ENCODE peak calls at places on chromosomes 11 and 22, in eight cellular contexts. G is HFFc6, J is left ventricle myocardium inferior, Y is transverse colon, M is endothelial cell, C is cardiac muscle cell, O is A549, Z is astrocyte of the spinal cord. W is an unnamed sample.

GRCh38 chr11:16082532-16083055 is 273.8 kb downstream of the SOX6 start:
- DNase-seq in Z (no peak), G (no peak), Y (no peak), M (no peak), J (no peak), C (no peak), O (no peak), W (no peak)

GRCh38 chr11:73171762-73172161 is 29.6 kb upstream of the FCHSD2 start:
- DNase-seq in M (no peak), C (no peak), J (no peak), Y (no peak), O (no peak), G (no peak), Z (no peak), W (no peak)

GRCh38 chr22:43851058-43851978 is 11.0 kb downstream of the SULT4A1 start:
- DNase-seq in O (no peak), Z (no peak), C (no peak), G (no peak), M (no peak), J (no peak), Y (no peak), W (no peak)

GRCh38 chr11:36333897-36334296 is 37.8 kb downstream of the PRR5L start:
- DNase-seq in C (peak; percentile 62), Z (peak; percentile 38), J (no peak), M (no peak), O (no peak), G (peak; percentile 50), Y (no peak), W (no peak)

GRCh38 chr11:115459563-115459962 is 44.7 kb downstream of the CADM1 start:
- DNase-seq in G (no peak), C (no peak), Y (no peak), J (no peak), O (no peak), M (no peak), Z (peak; percentile 64), W (no peak)

GRCh38 chr22:29096736-29097669 is 24.2 kb downstream of the KREMEN1 start:
- DNase-seq in Y (no peak), O (no peak), J (no peak), M (no peak), Z (no peak), C (no peak), G (no peak), W (peak; percentile 28)

GRCh38 chr11:71305451-71306125 is 53.2 kb upstream of the SHANK2 start:
- DNase-seq in C (no peak), G (no peak), Z (no peak), M (no peak), Y (no peak), J (no peak), O (no peak), W (no peak)

GRCh38 chr11:69425895-69426544 is 55.4 kb upstream of the LINC01488 start:
- DNase-seq in J (no peak), Y (no peak), G (no peak), Z (no peak), M (no peak), O (no peak), C (no peak), W (no peak)

GRCh38 chr11:33775832-33776231 is 1.5 kb upstream of the FBXO3 start:
- DNase-seq in O (no peak), J (no peak), C (no peak), Z (no peak), G (no peak), M (no peak), Y (no peak), W (no peak)

GRCh38 chr11:129976371-129976770 is 26.3 kb downstream of the PRDM10 start:
- DNase-seq in C (no peak), Z (no peak), O (no peak), M (no peak), Y (no peak), G (no peak), J (no peak), W (no peak)

GRCh38 chr11:64649304-64649703 is 58.3 kb downstream of the SLC22A12 start:
- DNase-seq in Y (no peak), M (peak; percentile 43), O (peak; percentile 48), G (no peak), C (peak; percentile 51), J (no peak), Z (no peak), W (peak; percentile 56)

GRCh38 chr22:19548964-19549363 is 24.8 kb upstream of the CLDN5 start:
- DNase-seq in M (no peak), Y (no peak), G (no peak), O (no peak), C (no peak), J (no peak), Z (no peak), W (no peak)

GRCh38 chr11:116605543-116605942 is 167.2 kb downstream of the BUD13 start:
- DNase-seq in O (no peak), G (no peak), J (no peak), Z (peak; percentile 10), M (peak; percentile 88), C (peak; percentile 46), Y (peak; percentile 19), W (peak; percentile 93)

GRCh38 chr11:69241075-69241740 is 52.7 kb upstream of the MYEOV start:
- DNase-seq in G (no peak), Z (no peak), Y (no peak), J (no peak), C (no peak), M (no peak), O (no peak), W (no peak)

GRCh38 chr11:47087801-47088200 is 88.9 kb downstream of the ARFGAP2 start:
- DNase-seq in Z (no peak), C (peak; percentile 19), G (no peak), O (no peak), Y (no peak), J (no peak), M (no peak), W (no peak)

GRCh38 chr22:27472975-27473374 is 328.6 kb downstream of the MN1 start:
- DNase-seq in Y (no peak), C (no peak), O (no peak), M (no peak), J (no peak), Z (no peak), G (no peak), W (no peak)

GRCh38 chr22:50542416-50542927 is 3.2 kb upstream of the KLHDC7B start:
- DNase-seq in C (no peak), G (peak; percentile 35), Y (peak; percentile 44), J (no peak), Z (no peak), M (no peak), O (no peak), W (no peak)
- TF ChIP-seq CTCF in C (no peak), G (peak; percentile 49), Y (peak; percentile 9), J (no peak), Z (no peak), M (no peak), O (no peak), W (no peak)

GRCh38 chr11:18321622-18321990 is 334 bp downstream of the HPS5 start:
- DNase-seq in M (no peak), G (no peak), O (no peak), Y (no peak), C (no peak), Z (no peak), J (no peak), W (no peak)
- TF ChIP-seq CTCF in M (no peak), G (no peak), O (no peak), Y (no peak), C (no peak), Z (no peak), J (no peak), W (no peak)

GRCh38 chr11:44823006-44823405 is 96.2 kb downstream of the TSPAN18 start:
- DNase-seq in Y (no peak), J (no peak), O (no peak), C (no peak), G (no peak), Z (no peak), M (peak; percentile 37), W (peak; percentile 20)
- TF ChIP-seq CTCF in Y (no peak), J (no peak), O (no peak), C (peak; percentile 33), G (peak; percentile 62), Z (peak; percentile 36), M (peak; percentile 36), W (no peak)

GRCh38 chr22:50399751-50400331 is 56.7 kb downstream of the PPP6R2 start:
- DNase-seq in G (peak; percentile 6), Z (no peak), Y (peak; percentile 41), J (no peak), M (peak; percentile 51), C (peak; percentile 15), O (peak; percentile 35), W (peak; percentile 53)
- TF ChIP-seq CTCF in G (peak; percentile 72), Z (peak; percentile 40), Y (peak; percentile 35), J (no peak), M (no peak), C (peak; percentile 38), O (peak; percentile 39), W (peak; percentile 38)

W was measured in nephron progenitor cell.